ENCODE peak calls at places on chromosomes 4 and X, in nine cellular contexts. F is stimulated activated CD8-positive, alpha-beta memory T cell treated with anti-CD3 and anti-CD28 coated beads, Interleukin-4, amount 100 ng/mL, for 24 hours; M is DND-41; J is psoas muscle; A is iris pigment epithelial cell; O is NCI-H460; R is GM18507; X is activated B cell treated with CpG ODN at 0.5 μM for 24 hours; S is AG20443. T is an unnamed sample.
A peak's percentile ranks its signal among the peaks of the same experiment; 100 is the strongest.

GRCh38 chr4:137707626-137708025 is 175.3 kb upstream of the PCDH18 start:
- DNase-seq in J (no peak), A (peak; percentile 72), S (peak; percentile 10), M (no peak), R (no peak), O (no peak), X (no peak), F (no peak), T (no peak)

GRCh38 chr4:8090312-8090711 is 68.3 kb downstream of the ABLIM2 start:
- DNase-seq in S (no peak), X (no peak), F (no peak), O (no peak), M (no peak), J (peak; percentile 44), R (no peak), A (peak; percentile 45), T (no peak)

GRCh38 chr4:75169020-75169814 is 236.3 kb downstream of the PARM1 start:
- DNase-seq in M (no peak), X (no peak), F (no peak), R (no peak), J (no peak), O (no peak), A (no peak), S (no peak), T (no peak)

GRCh38 chrX:106932492-106932923 is 12.3 kb downstream of the CLDN2 start:
- DNase-seq in F (no peak), R (no peak), O (no peak), S (peak; percentile 21), A (peak; percentile 50), M (no peak), X (no peak), J (no peak), T (no peak)

GRCh38 chr4:88981571-88981970 is 75.4 kb downstream of the FAM13A start:
- DNase-seq in X (no peak), A (no peak), M (no peak), S (no peak), F (no peak), J (no peak), O (no peak), R (no peak), T (no peak)

GRCh38 chr4:158850800-158851644 is 82.2 kb downstream of the FNIP2 start:
- DNase-seq in J (no peak), X (no peak), F (no peak), R (no peak), M (no peak), A (peak; percentile 40), O (peak; percentile 7), S (peak; percentile 42), T (no peak)

GRCh38 chrX:3244955-3245354 is 101.5 kb downstream of the MXRA5 start:
- DNase-seq in F (no peak), M (no peak), A (no peak), X (no peak), J (no peak), S (no peak), R (no peak), O (peak; percentile 12), T (no peak)

GRCh38 chr4:86414686-86415085 is 54.8 kb upstream of the MAPK10 start:
- DNase-seq in S (no peak), A (no peak), M (no peak), F (no peak), R (no peak), X (no peak), O (no peak), J (no peak), T (no peak)

GRCh38 chr4:153955306-153955705 is 166.4 kb upstream of the SFRP2 start:
- DNase-seq in J (no peak), F (no peak), X (no peak), M (no peak), O (no peak), S (no peak), R (no peak), A (no peak), T (no peak)

GRCh38 chr4:127071443-127071842 is 561.3 kb upstream of the INTU start:
- DNase-seq in A (no peak), F (no peak), O (no peak), X (no peak), M (no peak), J (no peak), S (no peak), R (no peak), T (no peak)

T was measured in stimulated activated effector memory CD8-positive, alpha-beta T cell treated with anti-CD3 and anti-CD28 coated beads, Interleukin-12 subunit alpha, Interleukin-12 subunit beta, amount 100 ng/mL, for 72 hours.